ENCODE peak calls at places on chromosomes 11 and 22, in six cellular contexts. H, L, R, O, B and Y are unnamed samples.

GRCh38 chr22:31613286-31613903 is 48.6 kb downstream of the PISD start:
- DNase-seq in H (no peak), L (no peak), B (no peak), R (no peak), O (no peak), Y (no peak)

GRCh38 chr11:84518601-84519183 is 1108.5 kb downstream of the DLG2 start:
- DNase-seq in O (no peak), B (no peak), H (no peak), L (no peak), R (no peak), Y (no peak)

GRCh38 chr11:76206327-76207081 is at the start of gene WNT11:
- DNase-seq in O (peak), L (peak), R (peak), B (peak), H (no peak), Y (peak)

GRCh38 chr11:416051-416756 is 1.4 kb upstream of the SIGIRR start:
- DNase-seq in L (no peak), H (no peak), B (no peak), R (no peak), O (no peak), Y (no peak)

GRCh38 chr11:64918056-64918455 is 1.0 kb upstream of the ATG2A start:
- DNase-seq in O (no peak), L (peak), R (no peak), B (peak), H (peak), Y (peak)

GRCh38 chr22:49015459-49015858 is 812.2 kb downstream of the BRD1 start:
- DNase-seq in O (no peak), L (no peak), B (no peak), R (peak), H (no peak), Y (no peak)

GRCh38 chr11:11366793-11367192 is 13.7 kb upstream of the CSNK2A3 start:
- DNase-seq in L (no peak), H (peak), O (no peak), B (peak), R (no peak), Y (no peak)

GRCh38 chr22:22848364-22848866 is 39.2 kb upstream of the IGLL5 start:
- DNase-seq in L (peak), B (peak), O (peak), R (peak), H (peak), Y (peak)

GRCh38 chr11:17590463-17590862 is 43.4 kb downstream of the OTOG start:
- DNase-seq in R (peak), B (no peak), O (no peak), H (no peak), L (no peak), Y (no peak)

GRCh38 chr22:38718414-38718813 is 12.7 kb downstream of the GTPBP1 start:
- DNase-seq in R (no peak), H (peak), B (peak), L (peak), O (no peak), Y (peak)

GRCh38 chr11:20337526-20338154 is 25.9 kb upstream of the HTATIP2 start:
- DNase-seq in H (peak), O (peak), L (peak), R (peak), B (peak), Y (no peak)

GRCh38 chr22:35563211-35563610 is 22.6 kb downstream of the RASD2 start:
- DNase-seq in R (no peak), B (no peak), O (no peak), L (no peak), H (no peak), Y (no peak)

GRCh38 chr11:110892741-110893285 is 180.6 kb upstream of the ARHGAP20 start:
- DNase-seq in R (no peak), L (peak), O (no peak), H (peak), B (no peak), Y (no peak)

GRCh38 chr11:33984682-33985389 is 66.7 kb upstream of the CAPRIN1 start:
- DNase-seq in R (no peak), H (no peak), L (no peak), B (no peak), O (no peak), Y (no peak)

GRCh38 chr11:84384637-84385227 is 1098.6 kb upstream of the CCDC90B start:
- DNase-seq in B (peak), L (peak), O (peak), R (peak), H (peak), Y (peak)

GRCh38 chr22:45221201-45221600 is 19.5 kb downstream of the KIAA0930 start:
- DNase-seq in R (no peak), O (no peak), H (no peak), L (no peak), B (no peak), Y (no peak)
- H3K9ac ChIP-seq in R (no peak), O (no peak), H (no peak), L (no peak), B (no peak), Y (no peak)

DNA sequence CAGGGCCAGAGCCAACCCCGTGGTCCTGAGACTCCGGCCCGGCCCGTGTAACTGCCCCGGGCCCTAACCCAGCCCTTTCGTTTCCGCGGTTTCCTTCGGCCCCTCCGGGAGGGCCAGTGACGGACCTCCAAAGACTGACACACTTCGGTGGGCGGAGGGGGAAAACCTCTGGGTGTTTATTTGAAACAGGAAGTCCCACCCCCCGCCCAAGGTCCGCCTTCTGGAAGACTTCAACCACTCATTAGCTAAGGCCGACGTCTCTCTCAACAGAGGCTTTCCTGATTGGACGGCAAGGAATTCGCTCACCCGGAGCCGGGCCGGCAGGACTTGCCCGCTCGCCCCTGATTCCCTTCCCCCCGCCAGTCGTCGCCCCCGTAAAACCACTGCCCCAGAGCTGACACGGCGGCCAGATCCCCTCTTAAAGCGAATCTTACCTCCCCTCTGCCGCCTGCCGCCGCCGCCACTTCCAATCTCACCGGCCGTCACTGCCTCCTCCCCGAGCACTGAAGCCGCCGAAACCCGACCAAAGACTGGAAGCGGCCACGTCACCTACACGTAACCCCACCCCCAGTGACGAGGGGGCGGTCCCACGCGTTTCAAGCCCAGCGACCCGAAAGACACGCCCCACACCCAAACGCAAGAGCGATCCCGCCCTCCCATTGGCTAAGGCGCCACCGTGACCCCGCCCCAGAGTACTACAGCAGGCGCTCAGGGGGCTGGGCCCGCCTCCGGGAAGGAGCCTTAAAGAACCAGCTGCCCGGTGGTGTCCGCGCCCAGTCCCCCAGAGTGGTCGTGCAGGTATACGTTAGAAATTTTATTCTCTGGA is at the start of gene STX5:
- DNase-seq in R (peak), L (peak), O (peak), H (peak), B (peak), Y (peak)
- H2BK5ac ChIP-seq in R (peak), L (peak), O (peak), H (peak), B (peak), Y (peak)

GRCh38 chr11:58905716-58906547 is 33.4 kb upstream of the GLYATL1 start:
- DNase-seq in H (peak), B (peak), O (peak), L (peak), R (peak), Y (peak)
- H3K18ac ChIP-seq in H (no peak), B (no peak), O (no peak), L (no peak), R (no peak), Y (no peak)

GRCh38 chr11:118908931-118909618 is 16.7 kb downstream of the BCL9L start:
- DNase-seq in B (peak), L (peak), R (peak), H (peak), O (no peak), Y (no peak)
- H3K9ac ChIP-seq in B (peak), L (peak), R (no peak), H (peak), O (peak), Y (peak)

GRCh38 chr22:50245214-50246072 is 620 bp upstream of the TUBGCP6 start:
- DNase-seq in R (no peak), B (no peak), L (no peak), O (no peak), H (no peak), Y (no peak)
- H2BK5ac ChIP-seq in R (no peak), B (no peak), L (peak), O (peak), H (peak), Y (peak)

GRCh38 chr11:61793829-61794204 is 1.1 kb downstream of the FEN1 start:
- DNase-seq in L (no peak), B (no peak), O (no peak), R (no peak), H (no peak), Y (no peak)

GRCh38 chr11:61791737-61792309 is 576 bp downstream of the TMEM258 start:
- DNase-seq in H (peak), O (peak), L (peak), R (no peak), B (peak), Y (peak)

GRCh38 chr11:61794579-61794978 is 1.9 kb downstream of the FEN1 start:
- DNase-seq in H (no peak), L (no peak), O (no peak), B (no peak), R (no peak), Y (no peak)

GRCh38 chr11:61793084-61793828 is 545 bp downstream of the FEN1 start:
- DNase-seq in B (no peak), H (no peak), O (no peak), R (no peak), L (no peak), Y (peak)

GRCh38 chr11:61792310-61793083 is at the start of the genes FEN1 and TMEM258:
- DNase-seq in H (peak), L (peak), O (peak), B (peak), R (peak), Y (peak)
- H3K18ac ChIP-seq in H (peak), L (peak), O (peak), B (peak), R (peak), Y (peak)

GRCh38 chr11:128823751-128824150 is 43.3 kb downstream of the KCNJ1 start:
- DNase-seq in B (no peak), L (no peak), R (no peak), H (no peak), O (no peak), Y (no peak)
- H3K9ac ChIP-seq in B (peak), L (peak), R (no peak), H (no peak), O (no peak), Y (no peak)

GRCh38 chr11:134521001-134521400 is 109.0 kb upstream of the B3GAT1 start:
- DNase-seq in B (no peak), L (no peak), H (no peak), O (no peak), R (no peak), Y (no peak)
- H2BK5ac ChIP-seq in B (no peak), L (no peak), H (no peak), O (no peak), R (no peak), Y (no peak)

DNA sequence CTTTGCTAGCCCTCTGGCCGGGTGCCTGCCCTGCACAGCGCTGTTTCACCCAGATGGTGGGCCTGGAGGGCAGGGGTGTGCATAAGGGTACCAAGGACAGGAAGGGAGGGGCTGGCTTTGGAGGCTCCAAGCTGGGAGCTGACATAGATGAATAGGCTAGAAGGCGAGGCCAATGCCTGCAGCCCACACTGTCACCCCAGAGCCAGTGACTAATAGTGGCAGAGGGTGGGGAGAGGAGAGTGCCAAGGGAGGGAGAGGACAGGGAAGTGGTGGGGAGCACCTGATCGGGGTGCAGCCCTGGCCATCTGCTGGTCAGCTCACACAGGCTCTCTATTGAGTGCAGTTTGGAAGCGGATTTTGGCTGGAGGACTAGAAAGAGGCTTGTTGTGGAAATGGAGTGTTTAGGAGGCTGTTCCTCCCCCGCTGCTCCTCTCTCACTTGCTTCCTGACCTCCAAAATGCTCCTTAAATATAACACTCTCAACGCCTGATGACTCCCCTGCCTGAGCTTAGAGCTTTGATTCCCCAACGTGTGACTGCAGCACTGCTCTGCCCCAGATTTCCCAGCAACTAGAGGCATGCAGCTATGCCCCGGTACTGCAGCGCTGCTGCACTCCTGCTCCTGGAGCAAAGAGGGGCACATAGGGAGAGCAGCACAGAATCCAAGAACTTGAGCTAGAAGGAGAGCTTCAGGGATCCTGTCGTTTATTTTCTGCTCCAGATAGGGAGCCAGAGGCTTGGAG is 89.2 kb downstream of the GRAMD1B start:
- DNase-seq in B (no peak), L (peak), H (peak), R (peak), O (no peak), Y (no peak)
- H3K18ac ChIP-seq in B (no peak), L (no peak), H (no peak), R (no peak), O (peak), Y (no peak)